ENCODE peak calls at places on chromosomes 1 and 21, in nine cellular contexts. V, Z, D, B, I, L, X, K and M are unnamed samples.

GRCh38 chr1:6108937-6109636 is 63.4 kb downstream of the KCNAB2 start:
- DNase-seq in V (peak; percentile 59), L (peak; percentile 43), K (peak; percentile 79), X (peak; percentile 32), Z (peak; percentile 9), I (peak; percentile 50), B (no peak), D (peak; percentile 51), M (peak; percentile 60)

GRCh38 chr1:190599677-190600076 is 122.0 kb upstream of the BRINP3 start:
- DNase-seq in X (no peak), V (no peak), Z (no peak), D (no peak), K (no peak), I (no peak), L (no peak), B (no peak), M (no peak)

GRCh38 chr1:42962641-42963377 is 4.1 kb upstream of the SLC2A1 start:
- DNase-seq in K (no peak), V (no peak), B (no peak), Z (peak; percentile 92), D (peak; percentile 51), L (no peak), X (no peak), I (peak; percentile 70), M (no peak)

GRCh38 chr1:44775930-44776748 is 799 bp downstream of the RPS8 start:
- DNase-seq in I (peak; percentile 26), B (no peak), X (no peak), Z (no peak), D (no peak), K (peak; percentile 37), V (peak; percentile 63), L (peak; percentile 51), M (no peak)

GRCh38 chr1:31183927-31184554 is 55.6 kb downstream of the NKAIN1 start:
- DNase-seq in X (no peak), D (peak; percentile 48), V (no peak), L (peak; percentile 64), B (no peak), K (peak; percentile 61), I (no peak), Z (no peak), M (peak; percentile 54)

GRCh38 chr1:201408176-201408814 is 9.2 kb upstream of the LAD1 start:
- DNase-seq in X (peak; percentile 21), K (peak; percentile 83), Z (no peak), L (peak; percentile 70), I (peak; percentile 63), B (peak; percentile 43), V (peak; percentile 98), D (peak; percentile 72), M (peak; percentile 77)

GRCh38 chr1:207032528-207033017 is at the start of gene C1orf116:
- DNase-seq in I (peak; percentile 99), Z (no peak), X (no peak), B (no peak), L (no peak), V (peak; percentile 63), D (no peak), K (no peak), M (no peak)

GRCh38 chr1:234924450-234925355 is 203.9 kb downstream of the TOMM20 start:
- DNase-seq in K (no peak), I (no peak), L (peak; percentile 67), V (peak; percentile 13), B (no peak), D (no peak), X (no peak), Z (no peak), M (no peak)

GRCh38 chr1:11138952-11139351 is 39.3 kb upstream of the EXOSC10 start:
- DNase-seq in D (peak; percentile 69), K (peak; percentile 64), L (no peak), V (no peak), Z (no peak), I (peak; percentile 61), X (no peak), B (no peak), M (peak; percentile 53)

GRCh38 chr1:206834711-206835110 is 30.7 kb upstream of the IL20 start:
- DNase-seq in X (no peak), D (peak; percentile 29), K (no peak), I (no peak), Z (no peak), L (no peak), B (no peak), V (no peak), M (peak; percentile 49)

GRCh38 chr21:45410151-45410864 is 5.3 kb downstream of the COL18A1 start:
- DNase-seq in V (peak; percentile 50), I (no peak), Z (no peak), D (no peak), L (no peak), K (peak; percentile 72), B (no peak), X (no peak), M (no peak)

DNA sequence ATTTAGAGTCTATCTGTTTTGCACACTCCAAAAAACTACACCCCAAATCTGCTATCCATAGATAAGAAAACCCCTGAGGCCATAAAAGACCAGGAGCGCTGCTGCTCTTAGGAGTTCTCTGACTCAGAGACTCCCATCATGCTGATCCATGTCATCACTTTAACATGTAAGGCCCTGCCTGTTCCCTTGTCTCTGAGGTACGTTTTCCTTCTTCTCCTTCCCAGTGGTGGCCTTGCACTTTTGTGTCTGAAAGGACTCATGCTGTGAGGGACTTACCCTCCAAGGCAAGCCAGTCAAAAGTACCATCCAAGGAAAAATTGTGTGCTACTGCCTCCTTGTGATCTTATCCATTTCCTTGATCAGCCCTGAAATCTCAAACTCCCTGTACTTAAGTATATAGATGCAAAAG is 427.4 kb upstream of the NCAM2 start:
- DNase-seq in X (no peak), V (no peak), L (no peak), B (no peak), I (no peak), Z (no peak), K (peak; percentile 37), D (no peak), M (no peak)
- TF ChIP-seq CTCF in X (no peak), V (no peak), L (no peak), B (no peak), I (no peak), Z (no peak), K (no peak), D (no peak), M (no peak)

GRCh38 chr1:202501281-202501680 is 152.8 kb downstream of the PPP1R12B start:
- DNase-seq in L (peak; percentile 16), D (peak; percentile 52), Z (no peak), I (peak; percentile 25), V (no peak), X (no peak), K (peak; percentile 71), B (no peak), M (peak; percentile 65)

GRCh38 chr1:202505356-202505755 is 156.9 kb downstream of the PPP1R12B start:
- DNase-seq in V (no peak), K (peak; percentile 92), B (peak; percentile 75), Z (peak; percentile 43), I (peak; percentile 63), L (no peak), X (peak; percentile 20), D (peak; percentile 63), M (peak; percentile 93)
- H3K4me3 ChIP-seq in V (no peak overlapping the region), K (no peak overlapping the region), B (no peak overlapping the region), Z (no peak overlapping the region), I (no peak overlapping the region), L (no peak overlapping the region), X (no peak overlapping the region), D (no peak overlapping the region), M (no peak overlapping the region)

DNA sequence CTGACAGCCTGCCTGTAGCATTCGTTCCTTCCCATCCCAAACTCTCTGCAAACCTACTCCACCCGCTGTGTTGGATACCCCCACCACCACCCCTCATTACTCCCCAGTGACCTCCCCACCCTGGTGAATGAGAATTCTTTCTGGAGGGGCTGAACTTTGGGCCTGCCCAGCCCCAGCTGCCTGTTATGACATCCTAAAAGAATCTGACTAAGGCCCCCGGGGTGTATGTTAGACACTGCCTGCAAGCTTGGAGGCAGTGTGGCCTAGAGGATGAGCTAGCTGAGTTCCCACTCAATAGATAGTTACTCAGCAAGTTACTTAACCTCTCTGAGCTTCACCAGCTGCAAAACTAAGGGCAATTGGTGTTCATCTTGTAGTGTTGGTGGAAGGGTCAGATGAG is 110.2 kb upstream of the FGGY start:
- DNase-seq in D (peak; percentile 67), L (no peak), K (peak; percentile 91), Z (no peak), I (no peak), B (peak; percentile 67), X (no peak), V (no peak), M (peak; percentile 59)
- TF ChIP-seq CTCF in D (peak; percentile 27), L (no peak), K (peak; percentile 64), Z (no peak), I (no peak), B (peak; percentile 36), X (peak; percentile 39), V (no peak), M (no peak)

GRCh38 chr1:26145960-26146294 is 13.0 kb upstream of the FAM110D start:
- DNase-seq in V (no peak), L (no peak), K (no peak), I (no peak), D (no peak), B (no peak), X (no peak), Z (no peak), M (no peak)

GRCh38 chr1:26138974-26139558 is 19.8 kb upstream of the FAM110D start:
- DNase-seq in L (peak; percentile 26), B (no peak), X (no peak), Z (no peak), I (no peak), V (no peak), D (no peak), K (no peak), M (no peak)

GRCh38 chr1:26145041-26145959 is 13.6 kb upstream of the FAM110D start:
- DNase-seq in L (peak; percentile 83), Z (peak; percentile 34), X (peak; percentile 52), B (peak; percentile 61), D (peak; percentile 84), K (peak; percentile 92), I (peak; percentile 62), V (peak; percentile 83), M (peak; percentile 89)

GRCh38 chr1:26142165-26142564 is 16.7 kb upstream of the FAM110D start:
- DNase-seq in V (no peak), K (no peak), L (no peak), X (no peak), B (no peak), Z (no peak), I (no peak), D (no peak), M (no peak)
- H3K4me3 ChIP-seq in V (no peak overlapping the region), K (no peak overlapping the region), L (no peak overlapping the region), X (no peak overlapping the region), B (no peak overlapping the region), Z (no peak overlapping the region), I (no peak overlapping the region), D (no peak overlapping the region), M (no peak overlapping the region)

GRCh38 chr1:113905435-113905861 is 322 bp downstream of the DCLRE1B start:
- DNase-seq in L (peak; percentile 63), K (no peak), I (peak; percentile 26), D (no peak), V (no peak), X (no peak), Z (no peak), B (no peak), M (no peak)
- TF ChIP-seq CTCF in L (peak; percentile 26), K (no peak), I (no peak), D (no peak), V (no peak), X (no peak), Z (no peak), B (no peak), M (no peak)